ENCODE peak calls at places on chromosome 12, in seven cellular contexts. D is mammary epithelial cell; Y is tibial artery; F is CD8-positive, alpha-beta T cell; W is ovary; G is CD8-positive, alpha-beta memory T cell; Q is uterus. C is an unnamed sample. For H3K27me3, the result is how much of the 10 kb centered on the place peaks cover.

GRCh38 chr12:120961604-120962486 is 16.5 kb upstream of the HNF1A start:
- DNase-seq in D (no peak), Y (peak), F (no peak), W (no peak), G (no peak), Q (no peak), C (no peak)

GRCh38 chr12:52587563-52587962 is 13.7 kb downstream of the KRT72 start:
- DNase-seq in D (no peak), Y (peak), F (no peak), W (no peak), G (no peak), Q (no peak), C (peak)

GRCh38 chr12:124833693-124834122 is 30.0 kb downstream of the SCARB1 start:
- DNase-seq in D (no peak), Y (peak), F (no peak), W (peak), G (no peak), Q (no peak), C (no peak)

GRCh38 chr12:114499338-114499737 is 93.4 kb upstream of the TBX5 start:
- DNase-seq in D (no peak), Y (no peak), F (no peak), W (no peak), G (no peak), Q (no peak), C (no peak)

GRCh38 chr12:132561784-132562156 is 48.6 kb downstream of the LRCOL1 start:
- DNase-seq in D (peak), Y (no peak), F (no peak), W (peak), G (no peak), Q (no peak), C (no peak)

GRCh38 chr12:124006582-124007170 is 33.7 kb downstream of the ZNF664 start:
- DNase-seq in D (no peak), Y (no peak), F (peak), W (no peak), G (no peak), Q (no peak), C (no peak)

GRCh38 chr12:123945441-123946151 is 27.0 kb downstream of the CCDC92 start:
- DNase-seq in D (no peak), Y (no peak), F (no peak), W (no peak), G (no peak), Q (no peak), C (no peak)

GRCh38 chr12:113071427-113072112 is 15.0 kb downstream of the DTX1 start:
- DNase-seq in D (no peak), Y (no peak), F (no peak), W (no peak), G (no peak), Q (no peak), C (no peak)

GRCh38 chr12:130761537-130762318 is 45.6 kb upstream of the RIMBP2 start:
- DNase-seq in D (peak), Y (no peak), F (peak), W (peak), G (peak), Q (peak), C (no peak)

GRCh38 chr12:57766464-57767311 is at the start of gene CYP27B1:
- DNase-seq in D (peak), Y (no peak), F (no peak), W (peak), G (no peak), Q (no peak), C (peak)

GRCh38 chr12:71475280-71475679 is 35.7 kb downstream of the LGR5 start:
- DNase-seq in D (no peak), Y (peak), F (no peak), W (no peak), G (no peak), Q (no peak), C (no peak)

GRCh38 chr12:121391619-121392324 is 8.1 kb upstream of the RNF34 start:
- DNase-seq in D (peak), Y (peak), F (no peak), W (no peak), G (no peak), Q (peak), C (no peak)

GRCh38 chr12:30782316-30783173 is 27.8 kb upstream of the CAPRIN2 start:
- DNase-seq in D (no peak), Y (no peak), F (no peak), W (no peak), G (no peak), Q (no peak), C (no peak)

GRCh38 chr12:42474391-42474790 is 115.2 kb downstream of the PRICKLE1 start:
- DNase-seq in D (peak), Y (no peak), F (no peak), W (no peak), G (no peak), Q (no peak), C (no peak)

GRCh38 chr12:34290191-34290995 is 268.1 kb downstream of the ALG10 start:
- DNase-seq in D (no peak), Y (no peak), F (no peak), W (no peak), G (no peak), Q (peak), C (peak)

GRCh38 chr12:51218607-51219161 is 822 bp upstream of the POU6F1 start:
- DNase-seq in D (no peak), Y (no peak), F (no peak), W (no peak), G (no peak), Q (peak), C (no peak)

GRCh38 chr12:104930388-104931326 is 27.4 kb downstream of the SLC41A2 start:
- DNase-seq in D (peak), Y (no peak), F (no peak), W (no peak), G (no peak), Q (no peak), C (no peak)

GRCh38 chr12:124422142-124422569 is 127.3 kb downstream of the RFLNA start:
- DNase-seq in D (peak), Y (peak), F (no peak), W (no peak), G (no peak), Q (peak), C (no peak)

GRCh38 chr12:98911396-98911795 is 266.3 kb downstream of the APAF1 start:
- DNase-seq in D (no peak), Y (no peak), F (no peak), W (no peak), G (no peak), Q (no peak), C (no peak)

GRCh38 chr12:98908866-98909265 is 263.8 kb downstream of the APAF1 start:
- DNase-seq in D (no peak), Y (no peak), F (no peak), W (no peak), G (no peak), Q (no peak), C (no peak)

GRCh38 chr12:98909749-98910148 is 264.7 kb downstream of the APAF1 start:
- DNase-seq in D (no peak), Y (no peak), F (no peak), W (no peak), G (no peak), Q (no peak), C (no peak)

GRCh38 chr12:98916106-98916505 is 271.0 kb downstream of the APAF1 start:
- DNase-seq in D (no peak), Y (no peak), F (no peak), W (no peak), G (no peak), Q (no peak), C (no peak)

DNA sequence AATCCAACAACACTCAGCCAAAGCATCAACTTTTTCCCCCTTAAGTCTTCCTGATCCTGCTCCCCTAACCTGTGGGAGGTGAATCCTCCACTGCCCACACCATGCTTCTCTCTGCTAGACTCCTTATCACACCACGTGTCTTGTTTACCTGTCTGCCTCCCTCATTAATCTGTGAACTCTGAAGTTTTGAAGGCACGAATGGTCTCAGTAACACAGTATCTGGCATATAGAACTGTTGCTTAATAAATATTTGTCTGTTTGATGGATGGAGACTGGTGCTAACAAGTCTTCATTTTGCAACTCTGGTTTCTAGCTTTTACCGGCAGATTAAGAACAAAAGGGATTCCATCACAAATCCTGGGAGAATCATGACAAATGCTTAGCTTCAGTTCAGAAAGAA is 267.3 kb downstream of the APAF1 start:
- DNase-seq in D (no peak), Y (no peak), F (no peak), W (no peak), G (no peak), Q (no peak), C (no peak)
- H3K4me3 ChIP-seq in D (no peak), Y (no peak), F (no peak), W (no peak), G (no peak), Q (no peak), C (no peak)

GRCh38 chr12:116697305-116698130 is 40.4 kb downstream of the SPRING1 start:
- DNase-seq in D (no peak), Y (no peak), F (no peak), W (no peak), G (no peak), Q (no peak), C (no peak)

GRCh38 chr12:116700066-116700465 is 37.8 kb downstream of the SPRING1 start:
- DNase-seq in D (no peak), Y (no peak), F (no peak), W (no peak), G (no peak), Q (no peak), C (no peak)

GRCh38 chr12:116698554-116698953 is 39.3 kb downstream of the SPRING1 start:
- DNase-seq in D (no peak), Y (no peak), F (no peak), W (no peak), G (no peak), Q (no peak), C (no peak)

GRCh38 chr12:116695464-116695725 is 42.5 kb downstream of the SPRING1 start:
- DNase-seq in D (no peak), Y (no peak), F (no peak), W (no peak), G (no peak), Q (no peak), C (no peak)

DNA sequence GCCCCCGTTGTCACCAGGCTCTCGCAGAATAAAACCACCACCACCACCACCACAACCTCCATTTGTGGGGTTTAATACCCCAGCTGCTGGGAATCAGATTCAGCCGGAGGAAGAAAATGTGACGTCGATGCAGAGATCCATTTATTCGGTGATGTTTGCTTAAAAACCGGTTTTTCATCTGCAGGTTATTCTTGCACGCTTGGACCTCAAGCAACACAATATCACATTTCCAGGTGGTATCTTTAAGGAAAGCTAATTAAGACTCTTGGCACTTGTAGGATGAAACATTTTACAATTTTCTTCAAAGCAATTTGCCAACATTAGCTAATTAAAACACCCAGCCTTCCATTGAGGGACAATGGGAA is 39.8 kb downstream of the SPRING1 start:
- DNase-seq in D (no peak), Y (no peak), F (no peak), W (no peak), G (no peak), Q (no peak), C (no peak)
- H3K27ac ChIP-seq in D (no peak), Y (no peak), F (no peak), W (no peak), G (no peak), Q (no peak), C (no peak)

DNA sequence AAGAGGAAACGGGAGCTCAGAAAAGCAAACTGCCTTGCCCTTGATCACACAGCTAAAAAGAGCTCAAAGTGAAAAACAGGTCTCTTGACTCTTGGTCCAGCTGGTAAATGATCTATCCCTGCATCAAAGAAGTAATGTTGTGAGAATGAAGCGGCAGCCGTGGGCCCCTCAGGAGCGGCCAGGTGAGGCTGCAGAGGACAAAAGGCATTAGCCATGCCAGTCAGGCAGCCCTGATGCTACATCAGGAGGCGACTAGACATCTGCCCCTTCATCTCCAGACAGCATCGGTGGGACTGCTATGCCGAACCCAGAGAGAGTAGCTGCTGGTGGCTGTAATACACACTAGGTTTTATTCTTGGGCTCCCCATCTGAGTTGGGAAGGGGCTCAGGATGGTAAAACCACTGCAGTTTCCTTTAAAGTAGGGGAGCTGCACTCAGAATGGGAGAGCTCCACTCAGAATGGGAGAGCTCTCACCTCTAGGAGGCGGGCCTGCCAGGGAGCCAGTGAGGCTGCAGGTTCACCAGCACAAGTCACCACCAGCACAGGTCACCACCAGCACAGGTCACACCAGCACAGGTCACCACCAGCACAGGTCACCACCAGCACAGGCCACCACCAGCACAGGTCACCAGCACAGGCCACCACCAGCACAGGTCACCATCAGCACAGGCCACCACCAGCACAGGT is 120.1 kb downstream of the TSPAN9 start:
- DNase-seq in D (no peak), Y (no peak), F (no peak), W (no peak), G (no peak), Q (no peak), C (no peak)
- H3K27me3 ChIP-seq in D (under half), Y (under half), F (under half), W (under half), G (under half), Q (under half), C (under half)

GRCh38 chr12:109153711-109154434 is 37.5 kb downstream of the ACACB start:
- DNase-seq in D (peak), Y (no peak), F (peak), W (peak), G (no peak), Q (no peak), C (no peak)

GRCh38 chr12:109157986-109158385 is 41.6 kb downstream of the ACACB start:
- DNase-seq in D (no peak), Y (no peak), F (no peak), W (no peak), G (no peak), Q (no peak), C (no peak)

GRCh38 chr12:109156586-109156985 is 40.2 kb downstream of the ACACB start:
- DNase-seq in D (no peak), Y (no peak), F (no peak), W (no peak), G (no peak), Q (no peak), C (no peak)

GRCh38 chr12:109156036-109156435 is 39.6 kb downstream of the ACACB start:
- DNase-seq in D (no peak), Y (no peak), F (no peak), W (no peak), G (no peak), Q (no peak), C (no peak)

DNA sequence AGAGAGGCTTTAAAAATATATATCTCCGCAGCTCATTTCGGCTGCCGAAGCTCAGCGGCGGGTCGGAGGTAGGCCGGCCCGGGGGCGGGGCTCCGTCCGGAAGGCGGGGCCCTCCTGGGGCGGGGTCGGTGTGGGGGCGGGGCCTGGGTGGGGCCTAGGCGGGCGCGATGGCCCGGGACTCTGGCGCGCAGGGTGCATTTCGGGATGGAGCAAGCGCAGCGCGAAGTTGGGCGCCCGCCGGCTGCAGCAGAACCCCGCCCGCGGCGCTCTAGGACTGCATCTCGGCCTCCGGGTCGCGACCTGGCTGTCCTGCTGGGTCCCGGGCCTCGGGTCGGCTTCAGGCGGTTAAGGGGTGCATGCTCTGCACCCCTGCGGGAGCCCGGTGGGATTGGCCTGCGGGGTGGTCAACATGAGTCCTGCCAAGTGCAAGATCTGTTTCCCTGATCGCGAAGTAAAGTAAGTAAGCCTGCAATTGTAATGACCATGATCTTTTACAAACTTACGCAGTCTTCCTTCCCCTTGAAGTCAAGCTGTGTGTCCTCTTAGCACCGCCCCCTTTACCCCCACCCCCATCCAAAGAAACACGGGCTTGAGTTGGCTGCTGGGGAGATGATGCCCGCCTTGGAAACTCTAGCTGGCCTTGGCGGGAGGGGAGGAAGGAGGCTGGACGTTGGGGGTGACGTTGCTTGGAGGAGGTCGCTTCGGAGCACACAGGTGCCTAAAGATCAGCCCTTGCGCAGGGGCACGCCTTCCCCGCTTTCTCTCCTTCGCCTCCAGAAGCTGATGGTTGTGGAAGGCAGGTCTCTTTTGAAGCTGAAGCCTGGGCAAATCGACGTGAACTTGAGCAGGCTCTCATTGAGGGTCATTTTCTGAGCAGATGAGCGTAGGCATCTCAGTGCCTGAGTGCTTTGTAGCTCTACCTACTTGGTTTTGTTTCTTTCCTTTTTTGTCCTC is 38.4 kb downstream of the ACACB start:
- DNase-seq in D (peak), Y (peak), F (peak), W (peak), G (peak), Q (peak), C (peak)
- H3K4me3 ChIP-seq in D (peak), Y (peak), F (peak), W (peak), G (peak), Q (peak), C (peak)

DNA sequence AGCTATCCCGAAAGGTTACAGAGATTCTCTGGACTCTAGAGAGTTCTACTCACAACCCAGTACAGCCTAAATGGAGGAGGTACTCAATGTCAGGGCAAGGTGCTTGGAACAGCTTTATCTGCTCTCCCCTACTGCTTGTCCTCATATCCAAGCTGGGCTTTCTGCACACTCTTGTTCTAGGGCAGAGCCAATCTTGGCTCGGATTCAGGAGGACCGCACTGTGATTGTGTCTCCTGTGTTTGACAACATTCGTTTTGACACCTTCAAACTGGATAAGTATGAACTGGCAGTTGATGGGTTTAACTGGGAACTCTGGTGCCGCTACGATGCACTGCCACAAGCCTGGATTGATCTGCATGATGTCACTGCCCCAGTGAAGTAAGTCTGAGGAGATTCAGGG is 25.0 kb downstream of the GALNT8 start:
- DNase-seq in D (no peak), Y (no peak), F (no peak), W (no peak), G (no peak), Q (no peak), C (no peak)
- H3K27ac ChIP-seq in D (no peak), Y (no peak), F (no peak), W (no peak), G (no peak), Q (no peak), C (no peak)

C was measured in RWPE2.